ENCODE peak calls at places on chromosomes 7 and 10, in four cellular contexts. F is left colon, D is AG04450, C is SW480. G is an unnamed sample.

GRCh38 chr10:3661271-3661670 is 123.7 kb downstream of the KLF6 start:
- DNase-seq in F (no peak), D (no peak), C (no peak), G (no peak)

GRCh38 chr10:44385726-44386438 is 985 bp upstream of the CXCL12 start:
- DNase-seq in F (peak), D (no peak), C (no peak), G (no peak)

GRCh38 chr7:128361463-128362441 is at the start of gene PRRT4:
- DNase-seq in F (no peak), D (no peak), C (peak), G (no peak)

GRCh38 chr10:25766687-25767221 is 167.3 kb upstream of the MYO3A start:
- DNase-seq in F (no peak), D (no peak), C (no peak), G (no peak)

GRCh38 chr10:76902949-76903348 is 734.7 kb downstream of the KCNMA1 start:
- DNase-seq in F (peak), D (no peak), C (no peak), G (no peak)

GRCh38 chr7:38694326-38694725 is 63.2 kb upstream of the AMPH start:
- DNase-seq in F (no peak), D (no peak), C (no peak), G (no peak)

GRCh38 chr10:6047326-6047611 is 14.9 kb downstream of the IL2RA start:
- DNase-seq in F (no peak), D (no peak), C (no peak), G (no peak)

GRCh38 chr7:30278849-30279505 is 5.4 kb upstream of the ZNRF2 start:
- DNase-seq in F (no peak), D (no peak), C (no peak), G (no peak)

GRCh38 chr7:111639894-111640293 is 77.6 kb upstream of the IMMP2L start:
- DNase-seq in F (no peak), D (peak), C (no peak), G (no peak)

G was measured in smooth muscle cell of the brain vasculature.